ENCODE peak calls at places on chromosomes 7 and 10, in eight cellular contexts. One of them, this sample, is unnamed.

GRCh38 chr7:2639994-2640830 is 8.4 kb downstream of the TTYH3 start:
- DNase-seq in heart left ventricle: no peak
- DNase-seq in mammary epithelial cell: peak; percentile 34
- DNase-seq in kidney: peak; percentile 95
- DNase-seq in GM06990: no peak
- DNase-seq in activated B cell treated with CpG ODN at 0.5 μM for 24 hours: no peak
- DNase-seq in WTC11: no peak
- DNase-seq in neural progenitor cell: no peak
- DNase-seq in this sample: no peak

GRCh38 chr7:94374231-94374630 is 20.5 kb upstream of the COL1A2 start:
- DNase-seq in GM06990: no peak
- DNase-seq in mammary epithelial cell: peak; percentile 22
- DNase-seq in WTC11: peak; percentile 43
- DNase-seq in kidney: peak; percentile 92
- DNase-seq in activated B cell treated with CpG ODN at 0.5 μM for 24 hours: no peak
- DNase-seq in heart left ventricle: peak; percentile 71
- DNase-seq in neural progenitor cell: peak; percentile 49
- DNase-seq in this sample: no peak

GRCh38 chr7:158268851-158269535 is 318.6 kb downstream of the PTPRN2 start:
- DNase-seq in neural progenitor cell: no peak
- DNase-seq in mammary epithelial cell: no peak
- DNase-seq in WTC11: peak; percentile 6
- DNase-seq in kidney: no peak
- DNase-seq in GM06990: no peak
- DNase-seq in activated B cell treated with CpG ODN at 0.5 μM for 24 hours: no peak
- DNase-seq in heart left ventricle: no peak
- DNase-seq in this sample: no peak

GRCh38 chr10:5666324-5667220 is at the start of gene ASB13:
- DNase-seq in GM06990: peak; percentile 32
- DNase-seq in mammary epithelial cell: peak; percentile 49
- DNase-seq in heart left ventricle: peak; percentile 81
- DNase-seq in kidney: peak; percentile 93
- DNase-seq in activated B cell treated with CpG ODN at 0.5 μM for 24 hours: peak; percentile 44
- DNase-seq in WTC11: peak; percentile 75
- DNase-seq in neural progenitor cell: peak; percentile 89
- DNase-seq in this sample: no peak

GRCh38 chr10:114389429-114389828 is 14.9 kb downstream of the AFAP1L2 start:
- DNase-seq in GM06990: no peak
- DNase-seq in activated B cell treated with CpG ODN at 0.5 μM for 24 hours: no peak
- DNase-seq in WTC11: no peak
- DNase-seq in mammary epithelial cell: peak; percentile 64
- DNase-seq in neural progenitor cell: no peak
- DNase-seq in heart left ventricle: no peak
- DNase-seq in kidney: no peak
- DNase-seq in this sample: peak; percentile 44

GRCh38 chr10:33133557-33133956 is 175.5 kb upstream of the ITGB1 start:
- DNase-seq in kidney: no peak
- DNase-seq in heart left ventricle: no peak
- DNase-seq in WTC11: no peak
- DNase-seq in GM06990: no peak
- DNase-seq in neural progenitor cell: no peak
- DNase-seq in mammary epithelial cell: peak; percentile 46
- DNase-seq in activated B cell treated with CpG ODN at 0.5 μM for 24 hours: no peak
- DNase-seq in this sample: no peak

GRCh38 chr7:124072603-124073324 is 39.9 kb upstream of the TMEM229A start:
- DNase-seq in kidney: no peak
- DNase-seq in neural progenitor cell: no peak
- DNase-seq in activated B cell treated with CpG ODN at 0.5 μM for 24 hours: no peak
- DNase-seq in heart left ventricle: no peak
- DNase-seq in mammary epithelial cell: peak; percentile 63
- DNase-seq in GM06990: no peak
- DNase-seq in WTC11: no peak
- DNase-seq in this sample: no peak

GRCh38 chr10:42802889-42803288 is 20.3 kb downstream of the BMS1 start:
- DNase-seq in GM06990: no peak
- DNase-seq in neural progenitor cell: no peak
- DNase-seq in mammary epithelial cell: no peak
- DNase-seq in kidney: no peak
- DNase-seq in WTC11: no peak
- DNase-seq in heart left ventricle: no peak
- DNase-seq in activated B cell treated with CpG ODN at 0.5 μM for 24 hours: no peak
- DNase-seq in this sample: no peak

GRCh38 chr10:117365612-117366011 is 9.6 kb downstream of the PDZD8 start:
- DNase-seq in GM06990: no peak
- DNase-seq in neural progenitor cell: no peak
- DNase-seq in WTC11: no peak
- DNase-seq in heart left ventricle: no peak
- DNase-seq in activated B cell treated with CpG ODN at 0.5 μM for 24 hours: no peak
- DNase-seq in mammary epithelial cell: peak; percentile 53
- DNase-seq in kidney: no peak
- DNase-seq in this sample: no peak

GRCh38 chr10:100427374-100427773 is 35.4 kb upstream of the WNT8B start:
- DNase-seq in activated B cell treated with CpG ODN at 0.5 μM for 24 hours: no peak
- DNase-seq in kidney: no peak
- DNase-seq in WTC11: no peak
- DNase-seq in mammary epithelial cell: no peak
- DNase-seq in neural progenitor cell: no peak
- DNase-seq in heart left ventricle: no peak
- DNase-seq in GM06990: no peak
- DNase-seq in this sample: no peak

GRCh38 chr10:26860542-26861325 is at the start of gene ABI1:
- DNase-seq in mammary epithelial cell: peak; percentile 98
- DNase-seq in WTC11: peak; percentile 98
- DNase-seq in activated B cell treated with CpG ODN at 0.5 μM for 24 hours: peak; percentile 87
- DNase-seq in kidney: peak; percentile 99
- DNase-seq in neural progenitor cell: peak; percentile 100
- DNase-seq in GM06990: peak; percentile 93
- DNase-seq in heart left ventricle: peak; percentile 96
- DNase-seq in this sample: peak; percentile 87
- TF ChIP-seq CTCF in mammary epithelial cell: peak; percentile 72
- TF ChIP-seq CTCF in WTC11: no peak
- TF ChIP-seq CTCF in activated B cell treated with CpG ODN at 0.5 μM for 24 hours: peak; percentile 33
- TF ChIP-seq CTCF in kidney: peak; percentile 47
- TF ChIP-seq CTCF in neural progenitor cell: peak; percentile 72
- TF ChIP-seq CTCF in GM06990: peak; percentile 91
- TF ChIP-seq CTCF in heart left ventricle: no peak
- TF ChIP-seq CTCF in this sample: no peak

GRCh38 chr10:329361-330099 is 194.3 kb downstream of the ZMYND11 start:
- DNase-seq in activated B cell treated with CpG ODN at 0.5 μM for 24 hours: no peak
- DNase-seq in neural progenitor cell: peak; percentile 43
- DNase-seq in GM06990: no peak
- DNase-seq in kidney: peak; percentile 88
- DNase-seq in mammary epithelial cell: peak; percentile 89
- DNase-seq in heart left ventricle: peak; percentile 79
- DNase-seq in WTC11: peak; percentile 31
- DNase-seq in this sample: peak; percentile 68
- TF ChIP-seq CTCF in activated B cell treated with CpG ODN at 0.5 μM for 24 hours: no peak
- TF ChIP-seq CTCF in neural progenitor cell: no peak
- TF ChIP-seq CTCF in GM06990: no peak
- TF ChIP-seq CTCF in kidney: no peak
- TF ChIP-seq CTCF in mammary epithelial cell: peak; percentile 15
- TF ChIP-seq CTCF in heart left ventricle: peak; percentile 32
- TF ChIP-seq CTCF in WTC11: no peak
- TF ChIP-seq CTCF in this sample: no peak

GRCh38 chr7:98168904-98169621 is 42.2 kb upstream of the BHLHA15 start:
- DNase-seq in mammary epithelial cell: no peak
- DNase-seq in WTC11: no peak
- DNase-seq in heart left ventricle: no peak
- DNase-seq in activated B cell treated with CpG ODN at 0.5 μM for 24 hours: no peak
- DNase-seq in GM06990: no peak
- DNase-seq in neural progenitor cell: no peak
- DNase-seq in kidney: no peak
- DNase-seq in this sample: no peak
- TF ChIP-seq CTCF in mammary epithelial cell: no peak
- TF ChIP-seq CTCF in WTC11: peak; percentile 14
- TF ChIP-seq CTCF in heart left ventricle: no peak
- TF ChIP-seq CTCF in activated B cell treated with CpG ODN at 0.5 μM for 24 hours: no peak
- TF ChIP-seq CTCF in GM06990: no peak
- TF ChIP-seq CTCF in neural progenitor cell: peak; percentile 0
- TF ChIP-seq CTCF in kidney: no peak
- TF ChIP-seq CTCF in this sample: no peak

GRCh38 chr10:73588656-73589055 is 2.5 kb downstream of the USP54 start:
- DNase-seq in kidney: no peak
- DNase-seq in GM06990: no peak
- DNase-seq in activated B cell treated with CpG ODN at 0.5 μM for 24 hours: no peak
- DNase-seq in mammary epithelial cell: no peak
- DNase-seq in heart left ventricle: no peak
- DNase-seq in neural progenitor cell: no peak
- DNase-seq in WTC11: no peak
- DNase-seq in this sample: no peak

GRCh38 chr10:73586583-73586984 is 4.6 kb downstream of the USP54 start:
- DNase-seq in GM06990: no peak
- DNase-seq in neural progenitor cell: no peak
- DNase-seq in WTC11: no peak
- DNase-seq in heart left ventricle: no peak
- DNase-seq in kidney: no peak
- DNase-seq in activated B cell treated with CpG ODN at 0.5 μM for 24 hours: no peak
- DNase-seq in mammary epithelial cell: peak; percentile 66
- DNase-seq in this sample: no peak

GRCh38 chr10:73581912-73582311 is 9.2 kb downstream of the USP54 start:
- DNase-seq in GM06990: no peak
- DNase-seq in activated B cell treated with CpG ODN at 0.5 μM for 24 hours: no peak
- DNase-seq in heart left ventricle: no peak
- DNase-seq in neural progenitor cell: peak; percentile 65
- DNase-seq in kidney: no peak
- DNase-seq in mammary epithelial cell: no peak
- DNase-seq in WTC11: no peak
- DNase-seq in this sample: no peak

GRCh38 chr10:73585223-73585784 is 5.8 kb downstream of the USP54 start:
- DNase-seq in GM06990: no peak
- DNase-seq in heart left ventricle: no peak
- DNase-seq in mammary epithelial cell: peak; percentile 48
- DNase-seq in WTC11: no peak
- DNase-seq in neural progenitor cell: no peak
- DNase-seq in activated B cell treated with CpG ODN at 0.5 μM for 24 hours: no peak
- DNase-seq in kidney: no peak
- DNase-seq in this sample: no peak

DNA sequence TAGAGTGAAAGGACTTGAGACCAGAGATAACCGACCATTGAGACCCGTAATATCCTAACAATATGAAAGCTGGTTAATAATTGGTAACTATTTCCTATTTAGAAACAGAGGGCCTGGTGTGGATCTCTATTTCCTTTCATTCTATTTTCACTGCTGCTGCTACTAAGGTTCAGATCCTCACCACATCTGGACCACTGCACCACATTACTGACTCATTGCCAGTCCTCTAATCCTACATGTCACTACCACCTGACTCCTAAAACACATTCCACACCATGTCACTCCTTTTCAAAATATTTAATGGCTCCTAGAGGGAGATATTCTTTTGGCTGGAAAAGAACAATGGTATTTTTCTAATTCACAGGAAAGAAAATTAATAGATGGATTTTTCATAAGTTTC is 6.4 kb downstream of the USP54 start:
- DNase-seq in activated B cell treated with CpG ODN at 0.5 μM for 24 hours: no peak
- DNase-seq in WTC11: no peak
- DNase-seq in kidney: no peak
- DNase-seq in GM06990: no peak
- DNase-seq in neural progenitor cell: no peak
- DNase-seq in heart left ventricle: no peak
- DNase-seq in mammary epithelial cell: no peak
- DNase-seq in this sample: no peak
- TF ChIP-seq CTCF in activated B cell treated with CpG ODN at 0.5 μM for 24 hours: no peak
- TF ChIP-seq CTCF in WTC11: no peak
- TF ChIP-seq CTCF in kidney: no peak
- TF ChIP-seq CTCF in GM06990: no peak
- TF ChIP-seq CTCF in neural progenitor cell: no peak
- TF ChIP-seq CTCF in heart left ventricle: no peak
- TF ChIP-seq CTCF in mammary epithelial cell: no peak
- TF ChIP-seq CTCF in this sample: no peak